ENCODE peak calls at places on chromosome 21, in seven cellular contexts. One of them, this sample, is unnamed.
A peak's percentile ranks its signal among the peaks of the same experiment; 100 is the strongest.

GRCh38 chr21:34885125-34885524 is 164.0 kb downstream of the RUNX1 start:
- DNase-seq in MM.1S: no peak
- DNase-seq in GM23338: no peak
- DNase-seq in H1: no peak
- DNase-seq in HCT116: no peak
- DNase-seq in GM23248: peak; percentile 45
- DNase-seq in fibroblast of lung: no peak
- DNase-seq in this sample: peak; percentile 43

GRCh38 chr21:18244721-18245486 is at the start of gene CHODL:
- DNase-seq in MM.1S: no peak
- DNase-seq in GM23338: peak; percentile 45
- DNase-seq in H1: no peak
- DNase-seq in HCT116: no peak
- DNase-seq in GM23248: no peak
- DNase-seq in fibroblast of lung: peak; percentile 1
- DNase-seq in this sample: peak; percentile 49

GRCh38 chr21:46003575-46004007 is 22.0 kb downstream of the COL6A1 start:
- DNase-seq in MM.1S: no peak
- DNase-seq in GM23338: no peak
- DNase-seq in H1: no peak
- DNase-seq in HCT116: no peak
- DNase-seq in GM23248: no peak
- DNase-seq in fibroblast of lung: no peak
- DNase-seq in this sample: no peak

GRCh38 chr21:44950351-44950750 is 10.5 kb downstream of the SLX9 start:
- DNase-seq in MM.1S: no peak
- DNase-seq in GM23338: no peak
- DNase-seq in H1: no peak
- DNase-seq in HCT116: no peak
- DNase-seq in GM23248: no peak
- DNase-seq in fibroblast of lung: no peak
- DNase-seq in this sample: no peak

GRCh38 chr21:16587671-16588379 is 858.0 kb downstream of the USP25 start:
- DNase-seq in MM.1S: no peak
- DNase-seq in GM23338: peak; percentile 20
- DNase-seq in H1: no peak
- DNase-seq in HCT116: no peak
- DNase-seq in GM23248: peak; percentile 89
- DNase-seq in fibroblast of lung: peak; percentile 73
- DNase-seq in this sample: peak; percentile 12

GRCh38 chr21:45278156-45278911 is 9.4 kb downstream of the POFUT2 start:
- DNase-seq in MM.1S: no peak
- DNase-seq in GM23338: no peak
- DNase-seq in H1: no peak
- DNase-seq in HCT116: no peak
- DNase-seq in GM23248: no peak
- DNase-seq in fibroblast of lung: no peak
- DNase-seq in this sample: no peak

GRCh38 chr21:14583629-14584251 is 37.6 kb upstream of the SAMSN1 start:
- DNase-seq in MM.1S: no peak
- DNase-seq in GM23338: no peak
- DNase-seq in H1: no peak
- DNase-seq in HCT116: no peak
- DNase-seq in GM23248: no peak
- DNase-seq in fibroblast of lung: no peak
- DNase-seq in this sample: no peak

GRCh38 chr21:31162827-31163226 is 124.6 kb upstream of the KRTAP19-8 start:
- DNase-seq in MM.1S: no peak
- DNase-seq in GM23338: no peak
- DNase-seq in H1: no peak
- DNase-seq in HCT116: no peak
- DNase-seq in GM23248: peak; percentile 82
- DNase-seq in fibroblast of lung: peak; percentile 68
- DNase-seq in this sample: no peak

GRCh38 chr21:46295996-46296752 is 10.0 kb downstream of the YBEY start:
- DNase-seq in MM.1S: no peak
- DNase-seq in GM23338: peak; percentile 59
- DNase-seq in H1: no peak
- DNase-seq in HCT116: no peak
- DNase-seq in GM23248: peak; percentile 92
- DNase-seq in fibroblast of lung: peak; percentile 40
- DNase-seq in this sample: no peak

GRCh38 chr21:38277501-38278111 is 20.8 kb downstream of the KCNJ15 start:
- DNase-seq in MM.1S: no peak
- DNase-seq in GM23338: no peak
- DNase-seq in H1: no peak
- DNase-seq in HCT116: no peak
- DNase-seq in GM23248: peak; percentile 99
- DNase-seq in fibroblast of lung: peak; percentile 100
- DNase-seq in this sample: no peak

GRCh38 chr21:44057055-44057454 is 44.9 kb downstream of the TRAPPC10 start:
- DNase-seq in MM.1S: no peak
- DNase-seq in GM23338: no peak
- DNase-seq in H1: no peak
- DNase-seq in HCT116: no peak
- DNase-seq in GM23248: no peak
- DNase-seq in fibroblast of lung: no peak
- DNase-seq in this sample: no peak

GRCh38 chr21:34335316-34335715 is 28.5 kb upstream of the KCNE2 start:
- DNase-seq in MM.1S: no peak
- DNase-seq in GM23338: no peak
- DNase-seq in H1: no peak
- DNase-seq in HCT116: no peak
- DNase-seq in GM23248: peak; percentile 74
- DNase-seq in fibroblast of lung: peak; percentile 70
- DNase-seq in this sample: peak; percentile 69

GRCh38 chr21:10418649-10419048 is 102.7 kb upstream of the TPTE start:
- DNase-seq in MM.1S: no peak
- DNase-seq in GM23338: no peak
- DNase-seq in H1: no peak
- DNase-seq in HCT116: no peak
- DNase-seq in GM23248: no peak
- DNase-seq in fibroblast of lung: no peak
- DNase-seq in this sample: no peak

GRCh38 chr21:14086553-14086952 is 124.2 kb downstream of the LIPI start:
- DNase-seq in MM.1S: no peak
- DNase-seq in GM23338: no peak
- DNase-seq in H1: no peak
- DNase-seq in HCT116: no peak
- DNase-seq in GM23248: no peak
- DNase-seq in fibroblast of lung: no peak
- DNase-seq in this sample: no peak

GRCh38 chr21:24899138-24899537 is 708.1 kb downstream of the MRPL39 start:
- DNase-seq in MM.1S: no peak
- DNase-seq in GM23338: no peak
- DNase-seq in H1: no peak
- DNase-seq in HCT116: no peak
- DNase-seq in GM23248: no peak
- DNase-seq in fibroblast of lung: no peak
- DNase-seq in this sample: no peak

GRCh38 chr21:37758997-37759396 is 157.3 kb downstream of the KCNJ6 start:
- DNase-seq in MM.1S: peak; percentile 40
- DNase-seq in GM23338: peak; percentile 86
- DNase-seq in H1: peak; percentile 38
- DNase-seq in HCT116: no peak
- DNase-seq in GM23248: peak; percentile 68
- DNase-seq in fibroblast of lung: peak; percentile 47
- DNase-seq in this sample: peak; percentile 70

DNA sequence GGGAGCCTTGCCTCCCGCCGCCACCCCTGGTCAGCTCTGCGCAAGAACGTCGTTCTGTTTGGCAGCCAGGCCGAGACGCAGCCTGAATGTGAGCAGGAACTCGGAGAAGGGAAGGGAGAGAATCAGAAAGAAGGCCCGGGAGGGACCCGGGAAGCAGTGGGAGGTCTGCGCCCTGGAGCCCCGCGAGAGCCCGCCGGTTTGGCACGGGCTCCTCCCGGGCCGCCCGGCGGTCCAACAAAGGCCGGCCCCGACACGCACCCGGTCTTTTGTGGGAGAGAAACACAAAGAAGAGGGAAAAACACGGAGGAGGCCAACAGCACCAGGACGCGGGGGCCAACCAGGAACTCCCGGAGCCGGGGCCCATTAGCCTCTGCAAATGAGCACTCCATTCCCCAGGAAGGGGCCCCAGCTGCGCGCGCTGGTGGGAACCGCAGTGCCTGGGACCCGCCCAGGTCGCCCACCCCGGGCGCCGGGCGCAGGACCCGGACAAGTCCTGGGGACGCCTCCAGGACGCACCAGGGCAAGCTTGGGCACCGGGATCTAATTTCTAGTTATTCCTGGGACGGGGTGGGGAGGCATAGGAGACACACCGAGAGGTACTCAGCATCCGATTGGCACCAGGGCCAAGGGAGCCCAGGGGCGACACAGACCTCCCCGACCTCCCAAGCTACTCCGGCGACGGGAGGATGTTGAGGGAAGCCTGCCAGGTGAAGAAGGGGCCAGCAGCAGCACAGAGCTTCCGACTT is 2.7 kb upstream of the OLIG2 start:
- DNase-seq in MM.1S: no peak
- DNase-seq in GM23338: peak; percentile 55
- DNase-seq in H1: no peak
- DNase-seq in HCT116: no peak
- DNase-seq in GM23248: no peak
- DNase-seq in fibroblast of lung: no peak
- DNase-seq in this sample: peak; percentile 67
- TF ChIP-seq EZH2 in MM.1S: peak; percentile 72
- TF ChIP-seq EZH2 in GM23338: peak; percentile 97
- TF ChIP-seq EZH2 in H1: peak; percentile 90
- TF ChIP-seq EZH2 in HCT116: no peak
- TF ChIP-seq EZH2 in GM23248: peak; percentile 36
- TF ChIP-seq EZH2 in fibroblast of lung: no peak
- TF ChIP-seq EZH2 in this sample: peak; percentile 86

GRCh38 chr21:28154121-28154520 is 838.6 kb downstream of the LTN1 start:
- DNase-seq in MM.1S: no peak
- DNase-seq in GM23338: no peak
- DNase-seq in H1: no peak
- DNase-seq in HCT116: no peak
- DNase-seq in GM23248: no peak
- DNase-seq in fibroblast of lung: peak; percentile 20
- DNase-seq in this sample: no peak
- TF ChIP-seq EZH2 in MM.1S: no peak
- TF ChIP-seq EZH2 in GM23338: no peak
- TF ChIP-seq EZH2 in H1: no peak
- TF ChIP-seq EZH2 in HCT116: no peak
- TF ChIP-seq EZH2 in GM23248: no peak
- TF ChIP-seq EZH2 in fibroblast of lung: no peak
- TF ChIP-seq EZH2 in this sample: no peak

DNA sequence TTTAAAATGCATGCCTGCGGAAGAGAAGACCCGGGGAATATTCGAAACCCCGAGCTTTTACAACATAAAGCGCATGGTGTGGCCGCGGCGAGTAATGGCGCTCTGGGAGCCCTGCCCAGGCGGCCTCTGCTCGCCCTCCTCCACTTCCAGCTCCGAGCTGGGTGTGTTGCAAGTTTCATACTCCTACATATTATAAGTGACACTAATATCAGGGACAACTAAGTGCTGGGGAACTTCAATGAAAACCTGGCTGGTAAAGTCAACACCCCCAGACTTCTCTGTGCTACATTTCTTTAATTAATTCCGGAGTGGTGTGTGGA is 11.8 kb downstream of the SIM2 start:
- DNase-seq in MM.1S: no peak
- DNase-seq in GM23338: peak; percentile 54
- DNase-seq in H1: no peak
- DNase-seq in HCT116: no peak
- DNase-seq in GM23248: no peak
- DNase-seq in fibroblast of lung: no peak
- DNase-seq in this sample: peak; percentile 68
- TF ChIP-seq EZH2 in MM.1S: no peak
- TF ChIP-seq EZH2 in GM23338: no peak
- TF ChIP-seq EZH2 in H1: no peak
- TF ChIP-seq EZH2 in HCT116: no peak
- TF ChIP-seq EZH2 in GM23248: peak; percentile 2
- TF ChIP-seq EZH2 in fibroblast of lung: no peak
- TF ChIP-seq EZH2 in this sample: peak; percentile 88

GRCh38 chr21:42221581-42222345 is 2.8 kb downstream of the ABCG1 start:
- DNase-seq in MM.1S: no peak
- DNase-seq in GM23338: no peak
- DNase-seq in H1: no peak
- DNase-seq in HCT116: no peak
- DNase-seq in GM23248: no peak
- DNase-seq in fibroblast of lung: peak; percentile 76
- DNase-seq in this sample: no peak

GRCh38 chr21:42219606-42220137 is 732 bp downstream of the ABCG1 start:
- DNase-seq in MM.1S: peak; percentile 5
- DNase-seq in GM23338: peak; percentile 43
- DNase-seq in H1: no peak
- DNase-seq in HCT116: no peak
- DNase-seq in GM23248: peak; percentile 28
- DNase-seq in fibroblast of lung: peak; percentile 5
- DNase-seq in this sample: peak; percentile 57

GRCh38 chr21:42222386-42222785 is 3.4 kb downstream of the ABCG1 start:
- DNase-seq in MM.1S: no peak
- DNase-seq in GM23338: no peak
- DNase-seq in H1: no peak
- DNase-seq in HCT116: no peak
- DNase-seq in GM23248: no peak
- DNase-seq in fibroblast of lung: no peak
- DNase-seq in this sample: no peak

GRCh38 chr21:42218836-42219605 is at the start of gene ABCG1:
- DNase-seq in MM.1S: peak; percentile 35
- DNase-seq in GM23338: peak; percentile 87
- DNase-seq in H1: no peak
- DNase-seq in HCT116: no peak
- DNase-seq in GM23248: peak; percentile 20
- DNase-seq in fibroblast of lung: peak; percentile 10
- DNase-seq in this sample: peak; percentile 88

DNA sequence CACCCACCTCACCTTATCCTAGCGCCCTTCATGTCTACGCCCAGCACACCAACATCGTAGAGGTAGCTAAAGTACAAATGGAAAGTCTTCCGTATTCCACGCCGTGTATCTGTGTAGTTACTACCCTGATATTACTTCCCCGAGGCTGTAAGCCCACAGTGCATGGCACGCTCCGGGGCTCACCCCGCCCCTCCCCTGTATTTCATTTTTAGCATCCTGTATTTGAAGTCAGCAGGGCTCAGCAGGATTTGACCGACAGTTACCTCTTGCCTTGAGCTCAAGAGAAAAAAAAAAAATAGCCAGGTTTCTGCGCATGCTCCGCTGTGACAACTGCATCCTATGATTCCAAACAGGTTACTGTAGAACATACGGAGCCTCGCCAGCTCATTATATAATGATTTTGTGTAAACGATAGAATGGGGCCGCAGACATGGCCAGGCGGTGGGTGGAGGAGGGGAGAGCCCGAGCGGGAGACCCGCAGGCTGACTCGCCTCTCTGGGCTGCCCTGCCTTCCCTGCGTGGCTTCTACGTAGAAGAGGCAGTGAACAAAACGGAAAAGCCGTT is 1.3 kb downstream of the ABCG1 start:
- DNase-seq in MM.1S: peak; percentile 79
- DNase-seq in GM23338: peak; percentile 83
- DNase-seq in H1: no peak
- DNase-seq in HCT116: no peak
- DNase-seq in GM23248: peak; percentile 58
- DNase-seq in fibroblast of lung: peak; percentile 63
- DNase-seq in this sample: peak; percentile 72
- TF ChIP-seq EZH2 in MM.1S: no peak
- TF ChIP-seq EZH2 in GM23338: no peak
- TF ChIP-seq EZH2 in H1: no peak
- TF ChIP-seq EZH2 in HCT116: no peak
- TF ChIP-seq EZH2 in GM23248: peak; percentile 76
- TF ChIP-seq EZH2 in fibroblast of lung: peak; percentile 95
- TF ChIP-seq EZH2 in this sample: no peak

This sample was measured in neural progenitor cell.